ENCODE peak calls at places on chromosomes 4 and X, in seven cellular contexts. N is GM12878, A is K562, O is SK-N-SH, E is HepG2, V is HCT116, W is H1. Y is an unnamed sample.

GRCh38 chrX:119041175-119041574 is 31.6 kb upstream of the CT47C1 start:
- DNase-seq in N (no peak), A (peak), O (no peak), E (peak), V (peak), W (no peak), Y (no peak)

GRCh38 chr4:184168406-184169019 is 49.2 kb downstream of the ENPP6 start:
- DNase-seq in N (no peak), A (peak), O (peak), E (peak), V (peak), W (peak), Y (peak)

GRCh38 chr4:10161840-10162239 is 45.2 kb upstream of the WDR1 start:
- DNase-seq in N (no peak), A (no peak), O (no peak), E (no peak), V (no peak), W (no peak), Y (no peak)

GRCh38 chr4:119136541-119136940 is 909 bp downstream of the MYOZ2 start:
- DNase-seq in N (no peak), A (no peak), O (no peak), E (no peak), V (no peak), W (no peak), Y (peak)

GRCh38 chrX:103329991-103330390 is at the start of gene TCEAL7:
- DNase-seq in N (no peak), A (no peak), O (peak), E (no peak), V (no peak), W (no peak), Y (no peak)

GRCh38 chr4:165709973-165710526 is 163.0 kb upstream of the TLL1 start:
- DNase-seq in N (no peak), A (no peak), O (no peak), E (no peak), V (no peak), W (no peak), Y (no peak)

GRCh38 chr4:119490335-119490734 is 138.3 kb downstream of the PDE5A start:
- DNase-seq in N (no peak), A (no peak), O (no peak), E (no peak), V (no peak), W (no peak), Y (peak)

GRCh38 chrX:13898603-13899002 is 81.7 kb upstream of the GPM6B start:
- DNase-seq in N (no peak), A (no peak), O (no peak), E (no peak), V (no peak), W (no peak), Y (no peak)

GRCh38 chr4:112381996-112382692 is 85.0 kb downstream of the ALPK1 start:
- DNase-seq in N (no peak), A (no peak), O (no peak), E (no peak), V (no peak), W (no peak), Y (no peak)

GRCh38 chr4:150297861-150298474 is 219.7 kb downstream of the DCLK2 start:
- DNase-seq in N (peak), A (peak), O (peak), E (peak), V (peak), W (no peak), Y (peak)

GRCh38 chr4:1910643-1911042 is 39.5 kb downstream of the NSD2 start:
- DNase-seq in N (no peak), A (peak), O (peak), E (peak), V (no peak), W (peak), Y (peak)

GRCh38 chr4:168485511-168485910 is 5.2 kb upstream of the DDX60L start:
- DNase-seq in N (no peak), A (no peak), O (no peak), E (no peak), V (no peak), W (no peak), Y (no peak)

GRCh38 chr4:177235026-177235425 is 74.6 kb upstream of the NEIL3 start:
- DNase-seq in N (no peak), A (no peak), O (no peak), E (no peak), V (no peak), W (no peak), Y (no peak)

GRCh38 chr4:177225605-177226004 is 84.1 kb upstream of the NEIL3 start:
- DNase-seq in N (no peak), A (no peak), O (no peak), E (no peak), V (no peak), W (no peak), Y (no peak)

GRCh38 chr4:177227636-177228035 is 82.0 kb upstream of the NEIL3 start:
- DNase-seq in N (no peak), A (no peak), O (no peak), E (no peak), V (no peak), W (no peak), Y (no peak)

GRCh38 chr4:177228599-177228998 is 81.1 kb upstream of the NEIL3 start:
- DNase-seq in N (no peak), A (no peak), O (no peak), E (no peak), V (no peak), W (no peak), Y (no peak)

GRCh38 chr4:177229331-177229730 is 80.3 kb upstream of the NEIL3 start:
- DNase-seq in N (no peak), A (no peak), O (no peak), E (no peak), V (no peak), W (no peak), Y (peak)
- TF ChIP-seq JUND in N (no peak), A (no peak), O (no peak), E (no peak), V (no peak), W (no peak), Y (no peak)

GRCh38 chr4:17528526-17529165 is 13.7 kb downstream of the CLRN2 start:
- DNase-seq in N (no peak), A (no peak), O (no peak), E (no peak), V (no peak), W (no peak), Y (no peak)
- TF ChIP-seq JUND in N (no peak), A (no peak), O (no peak), E (no peak), V (no peak), W (no peak), Y (no peak)

DNA sequence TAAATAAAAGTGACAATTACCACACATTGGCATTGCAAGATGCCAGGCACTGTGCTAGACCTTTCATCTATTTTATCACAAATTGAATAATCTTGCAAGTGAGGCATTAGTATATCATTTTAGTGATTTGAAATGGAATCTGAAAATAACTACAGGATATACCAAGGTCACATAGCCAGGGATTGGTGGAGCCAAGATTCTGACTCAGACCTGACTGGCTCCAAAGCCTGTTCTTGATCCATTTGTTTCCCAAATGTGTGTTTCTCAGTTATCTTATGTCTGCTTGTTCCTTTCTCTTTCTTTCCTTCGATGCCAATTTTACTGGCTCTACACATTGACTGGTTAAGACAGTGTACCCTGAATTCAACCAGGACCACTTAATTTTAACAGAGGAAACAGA is 275.8 kb upstream of the GATB start:
- DNase-seq in N (no peak), A (no peak), O (no peak), E (no peak), V (no peak), W (no peak), Y (no peak)
- TF ChIP-seq JUND in N (no peak), A (no peak), O (no peak), E (no peak), V (no peak), W (no peak), Y (no peak)

GRCh38 chr4:122798101-122798500 is 28.5 kb upstream of the FGF2 start:
- DNase-seq in N (no peak), A (peak), O (peak), E (peak), V (no peak), W (no peak), Y (no peak)
- TF ChIP-seq JUND in N (no peak), A (peak), O (no peak), E (no peak), V (no peak), W (no peak), Y (no peak)

GRCh38 chr4:52076731-52077130 is 25.6 kb downstream of the SPATA18 start:
- DNase-seq in N (no peak), A (no peak), O (peak), E (no peak), V (no peak), W (peak), Y (no peak)
- TF ChIP-seq JUND in N (no peak), A (no peak), O (no peak), E (no peak), V (no peak), W (no peak), Y (no peak)

GRCh38 chr4:53653484-53654053 is 62.3 kb upstream of the LNX1 start:
- DNase-seq in N (peak), A (no peak), O (peak), E (no peak), V (no peak), W (no peak), Y (peak)
- TF ChIP-seq JUND in N (no peak), A (no peak), O (no peak), E (no peak), V (no peak), W (no peak), Y (no peak)

Y was measured in T47D.